ENCODE peak calls at places on chromosomes 2 and 18, in eight cellular contexts. L is HL-60, W is H1, P is endothelial cell of umbilical vein, G is HepG2, I is SK-N-SH, J is K562, X is suprapubic skin. V is an unnamed sample.

GRCh38 chr2:229407170-229407569 is 136.1 kb upstream of the PID1 start:
- DNase-seq in L (no peak), W (no peak), P (peak; percentile 70), G (peak; percentile 49), I (no peak), J (no peak), X (peak; percentile 93), V (peak; percentile 93)

GRCh38 chr18:63253428-63254372 is 65.9 kb downstream of the BCL2 start:
- DNase-seq in L (peak; percentile 44), W (no peak), P (no peak), G (no peak), I (no peak), J (no peak), X (no peak), V (no peak)

GRCh38 chr18:31156831-31157763 is 5.6 kb downstream of the DSC1 start:
- DNase-seq in L (no peak), W (no peak), P (no peak), G (no peak), I (no peak), J (no peak), X (no peak), V (peak; percentile 59)

GRCh38 chr18:22446325-22446724 is 28.6 kb upstream of the CTAGE1 start:
- DNase-seq in L (no peak), W (no peak), P (no peak), G (no peak), I (no peak), J (no peak), X (no peak), V (no peak)

GRCh38 chr2:109128466-109129355 is at the start of gene SH3RF3:
- DNase-seq in L (peak; percentile 49), W (no peak), P (peak; percentile 59), G (no peak), I (peak; percentile 81), J (no peak), X (no peak), V (peak; percentile 12)

GRCh38 chr2:5287558-5288334 is 404.4 kb upstream of the SOX11 start:
- DNase-seq in L (no peak), W (no peak), P (no peak), G (no peak), I (no peak), J (no peak), X (no peak), V (no peak)

GRCh38 chr18:64405161-64405560 is 256.3 kb upstream of the LINC00305 start:
- DNase-seq in L (no peak), W (no peak), P (peak; percentile 52), G (no peak), I (no peak), J (no peak), X (no peak), V (no peak)

GRCh38 chr18:55406374-55407045 is 181.5 kb downstream of the TCF4 start:
- DNase-seq in L (no peak), W (no peak), P (no peak), G (no peak), I (no peak), J (no peak), X (no peak), V (no peak)

GRCh38 chr2:173983414-173983871 is 18.3 kb upstream of the SP3 start:
- DNase-seq in L (no peak), W (no peak), P (no peak), G (peak; percentile 58), I (no peak), J (no peak), X (no peak), V (no peak)

GRCh38 chr18:57585846-57586242 is 658 bp downstream of the FECH start:
- DNase-seq in L (no peak), W (no peak), P (no peak), G (no peak), I (no peak), J (no peak), X (no peak), V (no peak)

GRCh38 chr2:167134381-167135072 is 246.2 kb downstream of the XIRP2 start:
- DNase-seq in L (no peak), W (no peak), P (peak; percentile 54), G (peak; percentile 12), I (no peak), J (no peak), X (no peak), V (no peak)

GRCh38 chr2:113200736-113201490 is 27.1 kb downstream of the PSD4 start:
- DNase-seq in L (no peak), W (no peak), P (no peak), G (no peak), I (no peak), J (no peak), X (peak; percentile 62), V (no peak)

GRCh38 chr2:15177103-15177502 is 384.0 kb downstream of the NBAS start:
- DNase-seq in L (no peak), W (no peak), P (no peak), G (no peak), I (no peak), J (no peak), X (no peak), V (no peak)

GRCh38 chr2:237132799-237133198 is 47.1 kb downstream of the COPS8 start:
- DNase-seq in L (peak; percentile 4), W (peak; percentile 29), P (no peak), G (peak; percentile 65), I (peak; percentile 31), J (peak; percentile 18), X (no peak), V (no peak)

GRCh38 chr2:133733856-133734255 is 165.6 kb upstream of the NCKAP5 start:
- DNase-seq in L (no peak), W (no peak), P (no peak), G (no peak), I (no peak), J (no peak), X (no peak), V (no peak)

GRCh38 chr18:55910328-55910727 is 322.3 kb upstream of the TCF4 start:
- DNase-seq in L (no peak), W (no peak), P (no peak), G (no peak), I (no peak), J (no peak), X (no peak), V (no peak)

GRCh38 chr2:8225257-8225656 is 456.6 kb upstream of the ID2 start:
- DNase-seq in L (no peak), W (no peak), P (no peak), G (no peak), I (no peak), J (no peak), X (no peak), V (no peak)

GRCh38 chr2:27832396-27832795 is 57.8 kb downstream of the RBKS start:
- DNase-seq in L (no peak), W (no peak), P (peak; percentile 78), G (no peak), I (no peak), J (no peak), X (no peak), V (no peak)

GRCh38 chr18:51486735-51487366 is 289.4 kb upstream of the MEX3C start:
- DNase-seq in L (no peak), W (no peak), P (no peak), G (no peak), I (no peak), J (no peak), X (no peak), V (no peak)

GRCh38 chr18:51490860-51491259 is 293.4 kb upstream of the MEX3C start:
- DNase-seq in L (no peak), W (no peak), P (no peak), G (no peak), I (no peak), J (no peak), X (no peak), V (no peak)

GRCh38 chr18:51491678-51492372 is 294.3 kb upstream of the MEX3C start:
- DNase-seq in L (no peak), W (no peak), P (no peak), G (no peak), I (no peak), J (no peak), X (no peak), V (no peak)

GRCh38 chr18:51490417-51490816 is 292.9 kb upstream of the MEX3C start:
- DNase-seq in L (no peak), W (no peak), P (no peak), G (no peak), I (no peak), J (no peak), X (no peak), V (no peak)
- H3K4me3 ChIP-seq in L (no peak overlapping the region), W (no peak overlapping the region), P (no peak overlapping the region), G (no peak overlapping the region), I (no peak overlapping the region), J (no peak overlapping the region), X (no peak overlapping the region), V (no peak overlapping the region)

GRCh38 chr2:1692342-1692741 is 52.0 kb downstream of the PXDN start:
- DNase-seq in L (no peak), W (no peak), P (no peak), G (no peak), I (no peak), J (no peak), X (peak; percentile 38), V (no peak)
- TF ChIP-seq POLR2AphosphoS5 in L (no peak), W (no peak), P (no peak), G (no peak), I (no peak), J (no peak), X (no peak), V (no peak)

DNA sequence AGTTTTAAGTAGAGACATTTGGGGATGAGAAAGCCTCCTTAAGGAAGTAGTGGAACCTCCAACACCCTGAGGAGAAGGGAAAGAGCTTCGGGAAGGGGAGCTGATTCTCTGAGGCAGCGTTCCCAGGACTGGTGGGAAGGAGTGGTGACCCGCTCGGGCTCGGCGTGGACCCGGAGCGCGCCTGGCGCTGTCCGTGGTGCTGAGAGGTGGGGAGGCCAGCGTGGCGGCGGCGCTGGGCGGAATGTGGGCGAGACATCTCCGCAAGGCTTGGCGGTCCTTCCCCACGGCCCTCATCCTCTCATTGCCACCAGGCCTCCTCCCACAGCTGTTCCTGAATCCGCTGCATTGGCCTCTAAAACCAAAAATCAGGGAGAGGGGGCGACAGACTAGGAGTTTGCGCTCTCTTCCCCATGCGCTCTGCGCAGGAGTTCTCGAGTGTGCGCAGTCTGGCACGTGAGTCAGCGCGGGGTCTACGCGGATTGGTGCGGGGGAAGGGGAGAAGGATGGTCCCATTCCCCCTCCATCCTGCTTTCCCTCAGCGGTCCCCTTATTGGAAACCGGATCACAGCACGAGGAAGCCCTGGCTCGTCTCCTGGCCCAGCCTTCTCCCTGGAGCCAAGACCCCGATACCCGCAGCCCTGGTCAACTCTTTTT is 857 bp downstream of the RESP18 start:
- DNase-seq in L (no peak), W (no peak), P (no peak), G (no peak), I (no peak), J (peak; percentile 62), X (no peak), V (no peak)
- TF ChIP-seq CTCF in L (no peak), W (no peak), P (no peak), G (no peak), I (no peak), J (no peak), X (no peak), V (no peak)

DNA sequence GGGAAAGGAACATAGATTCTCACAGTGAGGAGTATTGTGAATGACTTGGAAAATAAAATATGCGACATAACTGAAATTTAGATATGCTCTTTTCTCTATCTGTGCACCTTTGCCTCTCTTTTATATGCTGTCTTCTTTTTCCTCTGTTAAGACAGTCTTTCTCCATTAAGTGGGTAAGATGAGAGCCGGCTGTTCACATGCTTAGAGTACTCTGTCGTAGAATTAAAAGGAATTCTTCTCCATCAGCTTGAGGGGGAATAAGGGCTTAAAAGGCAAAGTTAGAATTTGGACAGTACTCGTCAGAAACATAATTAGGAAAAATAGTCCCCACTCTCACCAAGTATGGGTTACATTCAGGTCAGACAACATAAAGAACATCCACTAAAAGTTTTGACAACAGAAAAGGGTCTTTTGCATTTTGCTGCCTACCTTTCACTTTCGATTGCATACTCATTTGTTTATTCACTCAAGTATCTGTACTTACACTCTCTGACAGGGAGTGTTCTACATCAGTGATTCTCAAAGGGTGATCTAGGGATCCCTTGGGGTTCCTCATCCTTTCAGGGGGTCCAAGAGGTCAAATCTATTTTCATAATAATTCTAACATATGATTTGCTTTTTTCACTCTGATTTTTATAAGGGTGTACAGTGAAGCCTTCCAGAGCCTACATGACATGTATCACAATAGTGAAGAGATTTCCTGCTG is 48.0 kb downstream of the ARHGAP15 start:
- DNase-seq in L (no peak), W (no peak), P (no peak), G (no peak), I (no peak), J (no peak), X (no peak), V (no peak)
- H3K4me3 ChIP-seq in L (no peak overlapping the region), W (no peak overlapping the region), P (no peak overlapping the region), G (no peak overlapping the region), I (no peak overlapping the region), J (no peak overlapping the region), X (no peak overlapping the region), V (no peak overlapping the region)

V was measured in prostate gland.